ENCODE peak calls at places on chromosome 22, in seven cellular contexts. One of them, this sample, is unnamed.

GRCh38 chr22:50085211-50085999 is at the start of gene MLC1:
- ATAC-seq in HepG2: no peak
- ATAC-seq in pancreas: no peak
- ATAC-seq in left lung: no peak
- ATAC-seq in body of pancreas: no peak
- ATAC-seq in lower lobe of right lung: no peak
- ATAC-seq in mucosa of descending colon: no peak
- ATAC-seq in this sample: no peak

GRCh38 chr22:37607912-37608476 is 640 bp upstream of the GGA1 start:
- ATAC-seq in HepG2: peak; percentile 76
- ATAC-seq in pancreas: peak; percentile 88
- ATAC-seq in mucosa of descending colon: peak; percentile 0
- ATAC-seq in lower lobe of right lung: no peak
- ATAC-seq in left lung: peak; percentile 76
- ATAC-seq in body of pancreas: peak; percentile 0
- ATAC-seq in this sample: no peak

GRCh38 chr22:43867839-43868652 is 5.7 kb upstream of the SULT4A1 start:
- ATAC-seq in pancreas: peak; percentile 71
- ATAC-seq in HepG2: peak; percentile 66
- ATAC-seq in body of pancreas: no peak
- ATAC-seq in lower lobe of right lung: peak; percentile 70
- ATAC-seq in mucosa of descending colon: peak; percentile 36
- ATAC-seq in left lung: peak; percentile 91
- ATAC-seq in this sample: peak; percentile 41

GRCh38 chr22:43812149-43812842 is at the start of gene EFCAB6:
- ATAC-seq in mucosa of descending colon: peak; percentile 99
- ATAC-seq in body of pancreas: peak; percentile 99
- ATAC-seq in HepG2: no peak
- ATAC-seq in pancreas: peak; percentile 100
- ATAC-seq in lower lobe of right lung: peak; percentile 98
- ATAC-seq in left lung: peak; percentile 99
- ATAC-seq in this sample: peak; percentile 97

GRCh38 chr22:28442951-28443876 is 236.4 kb downstream of the TTC28 start:
- ATAC-seq in mucosa of descending colon: peak; percentile 81
- ATAC-seq in HepG2: peak; percentile 20
- ATAC-seq in pancreas: peak; percentile 85
- ATAC-seq in lower lobe of right lung: peak; percentile 85
- ATAC-seq in left lung: peak; percentile 81
- ATAC-seq in body of pancreas: peak; percentile 68
- ATAC-seq in this sample: peak; percentile 76

GRCh38 chr22:24485608-24486007 is 9.5 kb upstream of the UPB1 start:
- ATAC-seq in body of pancreas: no peak
- ATAC-seq in lower lobe of right lung: no peak
- ATAC-seq in pancreas: no peak
- ATAC-seq in left lung: no peak
- ATAC-seq in HepG2: peak; percentile 55
- ATAC-seq in mucosa of descending colon: no peak
- ATAC-seq in this sample: no peak

GRCh38 chr22:24518774-24519485 is 23.8 kb downstream of the UPB1 start:
- ATAC-seq in mucosa of descending colon: no peak
- ATAC-seq in body of pancreas: no peak
- ATAC-seq in left lung: no peak
- ATAC-seq in HepG2: no peak
- ATAC-seq in pancreas: no peak
- ATAC-seq in lower lobe of right lung: no peak
- ATAC-seq in this sample: no peak

GRCh38 chr22:45290410-45290936 is 5.7 kb downstream of the UPK3A start:
- ATAC-seq in body of pancreas: peak; percentile 34
- ATAC-seq in lower lobe of right lung: no peak
- ATAC-seq in mucosa of descending colon: peak; percentile 72
- ATAC-seq in left lung: peak; percentile 45
- ATAC-seq in pancreas: peak; percentile 17
- ATAC-seq in HepG2: no peak
- ATAC-seq in this sample: no peak

GRCh38 chr22:40674274-40674673 is 5.0 kb upstream of the MCHR1 start:
- ATAC-seq in left lung: no peak
- ATAC-seq in body of pancreas: no peak
- ATAC-seq in lower lobe of right lung: no peak
- ATAC-seq in mucosa of descending colon: no peak
- ATAC-seq in pancreas: no peak
- ATAC-seq in HepG2: no peak
- ATAC-seq in this sample: no peak

GRCh38 chr22:25078591-25078990 is 121.1 kb upstream of the CRYBB3 start:
- ATAC-seq in left lung: no peak
- ATAC-seq in body of pancreas: no peak
- ATAC-seq in lower lobe of right lung: no peak
- ATAC-seq in pancreas: no peak
- ATAC-seq in HepG2: no peak
- ATAC-seq in mucosa of descending colon: no peak
- ATAC-seq in this sample: no peak

GRCh38 chr22:38674888-38675287 is 6.9 kb upstream of the TOMM22 start:
- ATAC-seq in HepG2: no peak
- ATAC-seq in body of pancreas: no peak
- ATAC-seq in left lung: no peak
- ATAC-seq in pancreas: no peak
- ATAC-seq in lower lobe of right lung: no peak
- ATAC-seq in mucosa of descending colon: no peak
- ATAC-seq in this sample: no peak

GRCh38 chr22:30249049-30250038 is 2.8 kb upstream of the LIF start:
- ATAC-seq in HepG2: peak; percentile 16
- ATAC-seq in mucosa of descending colon: no peak
- ATAC-seq in left lung: no peak
- ATAC-seq in lower lobe of right lung: no peak
- ATAC-seq in pancreas: no peak
- ATAC-seq in body of pancreas: no peak
- ATAC-seq in this sample: peak; percentile 74

GRCh38 chr22:28869736-28870135 is 13.6 kb upstream of the ZNRF3 start:
- ATAC-seq in mucosa of descending colon: no peak
- ATAC-seq in HepG2: no peak
- ATAC-seq in left lung: no peak
- ATAC-seq in body of pancreas: no peak
- ATAC-seq in lower lobe of right lung: no peak
- ATAC-seq in pancreas: no peak
- ATAC-seq in this sample: no peak

GRCh38 chr22:42185915-42186439 is 55.4 kb upstream of the CYP2D6 start:
- ATAC-seq in body of pancreas: no peak
- ATAC-seq in lower lobe of right lung: no peak
- ATAC-seq in pancreas: peak; percentile 78
- ATAC-seq in mucosa of descending colon: no peak
- ATAC-seq in HepG2: no peak
- ATAC-seq in left lung: peak; percentile 43
- ATAC-seq in this sample: no peak

GRCh38 chr22:29267462-29267857 is 321 bp downstream of the RHBDD3 start:
- ATAC-seq in HepG2: no peak
- ATAC-seq in lower lobe of right lung: no peak
- ATAC-seq in body of pancreas: no peak
- ATAC-seq in pancreas: no peak
- ATAC-seq in left lung: no peak
- ATAC-seq in mucosa of descending colon: no peak
- ATAC-seq in this sample: no peak

GRCh38 chr22:29626497-29627195 is 23.2 kb downstream of the NF2 start:
- ATAC-seq in mucosa of descending colon: no peak
- ATAC-seq in left lung: peak; percentile 29
- ATAC-seq in HepG2: no peak
- ATAC-seq in lower lobe of right lung: no peak
- ATAC-seq in body of pancreas: no peak
- ATAC-seq in pancreas: no peak
- ATAC-seq in this sample: no peak

GRCh38 chr22:50633771-50634170 is 5.8 kb upstream of the ARSA start:
- ATAC-seq in left lung: no peak
- ATAC-seq in mucosa of descending colon: no peak
- ATAC-seq in lower lobe of right lung: no peak
- ATAC-seq in pancreas: no peak
- ATAC-seq in body of pancreas: no peak
- ATAC-seq in HepG2: no peak
- ATAC-seq in this sample: no peak

GRCh38 chr22:38068641-38069371 is 11.6 kb downstream of the PICK1 start:
- ATAC-seq in body of pancreas: no peak
- ATAC-seq in mucosa of descending colon: no peak
- ATAC-seq in left lung: no peak
- ATAC-seq in lower lobe of right lung: no peak
- ATAC-seq in pancreas: no peak
- ATAC-seq in HepG2: no peak
- ATAC-seq in this sample: no peak

GRCh38 chr22:25000686-25001085 is 48.2 kb downstream of the KIAA1671 start:
- ATAC-seq in lower lobe of right lung: no peak
- ATAC-seq in HepG2: no peak
- ATAC-seq in body of pancreas: no peak
- ATAC-seq in pancreas: no peak
- ATAC-seq in mucosa of descending colon: no peak
- ATAC-seq in left lung: no peak
- ATAC-seq in this sample: no peak

GRCh38 chr22:43823353-43823908 is 11.3 kb upstream of the EFCAB6 start:
- ATAC-seq in HepG2: peak; percentile 96
- ATAC-seq in lower lobe of right lung: peak; percentile 85
- ATAC-seq in mucosa of descending colon: peak; percentile 76
- ATAC-seq in body of pancreas: peak; percentile 92
- ATAC-seq in pancreas: peak; percentile 96
- ATAC-seq in left lung: peak; percentile 96
- ATAC-seq in this sample: no peak

DNA sequence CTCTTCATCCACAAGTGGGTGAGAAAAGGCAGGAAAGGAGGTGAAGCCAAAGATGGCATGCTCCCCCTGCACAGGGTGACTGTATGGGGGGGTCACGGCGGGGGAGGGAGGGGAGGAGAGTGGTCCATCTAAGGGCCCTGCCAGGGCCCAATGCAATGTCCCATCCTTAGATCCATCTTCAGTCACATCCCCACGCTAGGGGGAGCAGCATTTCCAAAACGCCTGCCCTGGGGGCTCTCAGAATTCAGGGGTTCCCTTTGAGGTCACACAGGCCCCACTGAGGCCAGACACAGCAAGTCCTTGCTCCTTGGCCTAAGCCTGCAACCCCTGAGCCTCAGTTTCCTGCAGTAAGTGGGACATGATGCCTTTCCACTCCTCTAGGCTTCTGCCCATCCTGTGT is 52.4 kb downstream of the RTN4R start:
- ATAC-seq in mucosa of descending colon: no peak
- ATAC-seq in left lung: no peak
- ATAC-seq in body of pancreas: no peak
- ATAC-seq in HepG2: no peak
- ATAC-seq in pancreas: no peak
- ATAC-seq in lower lobe of right lung: no peak
- ATAC-seq in this sample: no peak
- H3K4me3 ChIP-seq in mucosa of descending colon: no peak overlapping the region
- H3K4me3 ChIP-seq in left lung: no peak overlapping the region
- H3K4me3 ChIP-seq in body of pancreas: no peak overlapping the region
- H3K4me3 ChIP-seq in HepG2: no peak overlapping the region
- H3K4me3 ChIP-seq in pancreas: no peak overlapping the region
- H3K4me3 ChIP-seq in lower lobe of right lung: no peak overlapping the region
- H3K4me3 ChIP-seq in this sample: no peak overlapping the region

GRCh38 chr22:26662160-26662559 is 4.8 kb downstream of the MIAT start:
- ATAC-seq in body of pancreas: no peak
- ATAC-seq in mucosa of descending colon: no peak
- ATAC-seq in left lung: no peak
- ATAC-seq in HepG2: no peak
- ATAC-seq in pancreas: no peak
- ATAC-seq in lower lobe of right lung: no peak
- ATAC-seq in this sample: no peak
- H3K36me3 ChIP-seq in body of pancreas: no peaks in the 10 kb centered on the region
- H3K36me3 ChIP-seq in mucosa of descending colon: no peaks in the 10 kb centered on the region
- H3K36me3 ChIP-seq in left lung: no peaks in the 10 kb centered on the region
- H3K36me3 ChIP-seq in HepG2: no peaks in the 10 kb centered on the region
- H3K36me3 ChIP-seq in pancreas: no peaks in the 10 kb centered on the region
- H3K36me3 ChIP-seq in lower lobe of right lung: no peaks in the 10 kb centered on the region
- H3K36me3 ChIP-seq in this sample: no peaks in the 10 kb centered on the region

DNA sequence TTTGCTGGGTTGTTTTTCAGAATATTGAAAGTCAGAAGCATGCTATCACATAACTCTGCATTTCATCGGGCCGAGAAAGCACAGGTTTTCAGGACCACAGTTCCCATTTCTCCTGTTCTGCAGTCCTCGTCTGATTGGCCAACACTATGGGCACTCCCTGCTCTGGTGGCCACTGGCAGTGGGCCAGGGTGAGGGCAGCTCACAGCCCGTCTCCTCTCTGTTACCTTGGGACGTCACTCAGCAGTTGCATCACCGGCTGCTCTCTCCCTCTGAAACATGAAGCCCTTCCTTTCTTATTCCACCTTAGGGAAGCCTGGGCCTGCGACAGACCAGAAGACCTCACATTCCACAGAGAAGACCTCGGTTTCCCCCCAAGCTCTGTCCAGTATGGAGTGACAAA is 11.4 kb upstream of the MICAL3 start:
- ATAC-seq in mucosa of descending colon: peak; percentile 78
- ATAC-seq in lower lobe of right lung: peak; percentile 43
- ATAC-seq in pancreas: peak; percentile 66
- ATAC-seq in left lung: peak; percentile 31
- ATAC-seq in body of pancreas: peak; percentile 74
- ATAC-seq in HepG2: peak; percentile 87
- ATAC-seq in this sample: no peak
- H3K4me1 ChIP-seq in mucosa of descending colon: peaks cover 4% of the 10 kb centered on the region
- H3K4me1 ChIP-seq in lower lobe of right lung: no peaks in the 10 kb centered on the region
- H3K4me1 ChIP-seq in pancreas: no peaks in the 10 kb centered on the region
- H3K4me1 ChIP-seq in left lung: no peaks in the 10 kb centered on the region
- H3K4me1 ChIP-seq in body of pancreas: peaks cover 6% of the 10 kb centered on the region
- H3K4me1 ChIP-seq in HepG2: peaks cover 47% of the 10 kb centered on the region
- H3K4me1 ChIP-seq in this sample: peaks cover 33% of the 10 kb centered on the region

DNA sequence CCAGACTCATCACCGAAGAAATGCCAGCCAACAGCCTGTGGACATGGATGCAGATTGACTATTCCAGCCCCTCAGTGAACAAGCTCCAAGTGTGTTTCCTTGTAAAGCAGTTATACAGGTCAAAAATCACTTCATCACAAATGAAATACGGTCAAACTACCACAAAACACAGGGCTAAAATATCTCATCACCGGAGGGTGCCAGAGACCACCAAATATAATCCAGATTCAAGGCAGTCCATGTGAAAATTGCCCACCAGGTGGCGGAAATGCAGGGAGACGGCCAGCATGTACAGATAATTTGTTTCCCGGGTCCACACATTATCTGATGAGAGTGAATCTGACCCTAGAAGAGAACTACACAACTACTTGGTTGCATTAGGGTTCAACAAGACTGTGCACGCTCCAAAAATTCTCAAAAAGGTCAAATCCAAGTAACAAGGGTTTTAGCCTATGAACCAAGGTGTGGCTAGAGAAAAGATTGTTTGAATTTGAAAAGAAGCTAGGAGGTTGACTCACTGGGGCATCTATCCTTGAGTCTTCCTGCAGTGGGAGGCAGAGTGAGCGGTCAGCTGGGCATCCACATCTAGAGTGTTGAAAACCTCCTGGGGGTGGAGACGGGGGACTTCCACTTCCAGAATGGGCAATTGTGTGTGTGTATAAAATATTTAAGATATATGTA is 71.7 kb downstream of the IGLL5 start:
- ATAC-seq in body of pancreas: peak; percentile 53
- ATAC-seq in lower lobe of right lung: peak; percentile 45
- ATAC-seq in pancreas: peak; percentile 92
- ATAC-seq in HepG2: peak; percentile 68
- ATAC-seq in left lung: peak; percentile 71
- ATAC-seq in mucosa of descending colon: peak; percentile 78
- ATAC-seq in this sample: peak; percentile 57
- H3K4me3 ChIP-seq in body of pancreas: no peak overlapping the region
- H3K4me3 ChIP-seq in lower lobe of right lung: no peak overlapping the region
- H3K4me3 ChIP-seq in pancreas: no peak overlapping the region
- H3K4me3 ChIP-seq in HepG2: no peak overlapping the region
- H3K4me3 ChIP-seq in left lung: no peak overlapping the region
- H3K4me3 ChIP-seq in mucosa of descending colon: no peak overlapping the region
- H3K4me3 ChIP-seq in this sample: no peak overlapping the region